ENCODE peak calls at places on chromosome 21, in four cellular contexts. One of them, this sample, is unnamed.

GRCh38 chr21:23401278-23401677 is 2206.0 kb downstream of the MRPL39 start:
- DNase-seq in IMR-90: no peak
- DNase-seq in H1: no peak
- DNase-seq in H9: no peak
- DNase-seq in this sample: peak; percentile 52

GRCh38 chr21:34545079-34545884 is 33.3 kb upstream of the KCNE1 start:
- DNase-seq in H9: no peak
- DNase-seq in IMR-90: peak; percentile 73
- DNase-seq in H1: no peak
- DNase-seq in this sample: peak; percentile 68

GRCh38 chr21:34116569-34116968 is 43.2 kb downstream of the MRPS6 start:
- DNase-seq in H9: no peak
- DNase-seq in IMR-90: no peak
- DNase-seq in H1: no peak
- DNase-seq in this sample: peak; percentile 34

GRCh38 chr21:35563885-35564451 is 496.4 kb downstream of the SETD4 start:
- DNase-seq in IMR-90: peak; percentile 91
- DNase-seq in H1: no peak
- DNase-seq in H9: no peak
- DNase-seq in this sample: peak; percentile 25

GRCh38 chr21:39012314-39013230 is 170.7 kb downstream of the PSMG1 start:
- DNase-seq in IMR-90: no peak
- DNase-seq in H9: no peak
- DNase-seq in H1: no peak
- DNase-seq in this sample: no peak

GRCh38 chr21:27532081-27532480 is 565.2 kb upstream of the ADAMTS5 start:
- DNase-seq in H9: no peak
- DNase-seq in IMR-90: peak; percentile 63
- DNase-seq in H1: no peak
- DNase-seq in this sample: no peak

GRCh38 chr21:42236014-42236413 is 17.1 kb downstream of the ABCG1 start:
- DNase-seq in IMR-90: no peak
- DNase-seq in H9: no peak
- DNase-seq in H1: no peak
- DNase-seq in this sample: peak; percentile 38

GRCh38 chr21:44927587-44928461 is 7.1 kb upstream of the ITGB2 start:
- DNase-seq in H1: no peak
- DNase-seq in IMR-90: peak; percentile 56
- DNase-seq in H9: peak; percentile 57
- DNase-seq in this sample: peak; percentile 86

GRCh38 chr21:23452384-23453083 is 2154.7 kb downstream of the MRPL39 start:
- DNase-seq in IMR-90: no peak
- DNase-seq in H9: peak; percentile 81
- DNase-seq in H1: peak; percentile 66
- DNase-seq in this sample: peak; percentile 90

GRCh38 chr21:41470054-41470453 is 37.9 kb downstream of the TMPRSS2 start:
- DNase-seq in H9: no peak
- DNase-seq in IMR-90: no peak
- DNase-seq in H1: no peak
- DNase-seq in this sample: no peak

GRCh38 chr21:22115746-22116145 is 1117.5 kb downstream of the NCAM2 start:
- DNase-seq in IMR-90: no peak
- DNase-seq in H9: no peak
- DNase-seq in H1: no peak
- DNase-seq in this sample: no peak

GRCh38 chr21:42439284-42440186 is 35.8 kb downstream of the UBASH3A start:
- DNase-seq in IMR-90: no peak
- DNase-seq in H9: no peak
- DNase-seq in H1: no peak
- DNase-seq in this sample: no peak

GRCh38 chr21:46366091-46366490 is 42.1 kb downstream of the PCNT start:
- DNase-seq in H9: no peak
- DNase-seq in H1: no peak
- DNase-seq in IMR-90: no peak
- DNase-seq in this sample: no peak

GRCh38 chr21:46366561-46366960 is 42.6 kb downstream of the PCNT start:
- DNase-seq in H9: no peak
- DNase-seq in IMR-90: no peak
- DNase-seq in H1: no peak
- DNase-seq in this sample: no peak

GRCh38 chr21:46361937-46362336 is 38.0 kb downstream of the PCNT start:
- DNase-seq in H9: no peak
- DNase-seq in H1: no peak
- DNase-seq in IMR-90: no peak
- DNase-seq in this sample: no peak

GRCh38 chr21:46363698-46364097 is 39.7 kb downstream of the PCNT start:
- DNase-seq in H9: peak; percentile 43
- DNase-seq in H1: no peak
- DNase-seq in IMR-90: no peak
- DNase-seq in this sample: no peak

GRCh38 chr21:46362946-46363345 is 39.0 kb downstream of the PCNT start:
- DNase-seq in H9: peak; percentile 12
- DNase-seq in IMR-90: no peak
- DNase-seq in H1: no peak
- DNase-seq in this sample: no peak
- H4K5ac ChIP-seq in H9: no peak overlapping the region
- H4K5ac ChIP-seq in IMR-90: no peak overlapping the region
- H4K5ac ChIP-seq in H1: no peak overlapping the region
- H4K5ac ChIP-seq in this sample: no peak overlapping the region

GRCh38 chr21:40129809-40130208 is 262.6 kb downstream of the PCP4 start:
- DNase-seq in H1: no peak
- DNase-seq in H9: no peak
- DNase-seq in IMR-90: no peak
- DNase-seq in this sample: no peak

GRCh38 chr21:40130476-40130875 is 263.2 kb downstream of the PCP4 start:
- DNase-seq in IMR-90: no peak
- DNase-seq in H1: no peak
- DNase-seq in H9: no peak
- DNase-seq in this sample: no peak

DNA sequence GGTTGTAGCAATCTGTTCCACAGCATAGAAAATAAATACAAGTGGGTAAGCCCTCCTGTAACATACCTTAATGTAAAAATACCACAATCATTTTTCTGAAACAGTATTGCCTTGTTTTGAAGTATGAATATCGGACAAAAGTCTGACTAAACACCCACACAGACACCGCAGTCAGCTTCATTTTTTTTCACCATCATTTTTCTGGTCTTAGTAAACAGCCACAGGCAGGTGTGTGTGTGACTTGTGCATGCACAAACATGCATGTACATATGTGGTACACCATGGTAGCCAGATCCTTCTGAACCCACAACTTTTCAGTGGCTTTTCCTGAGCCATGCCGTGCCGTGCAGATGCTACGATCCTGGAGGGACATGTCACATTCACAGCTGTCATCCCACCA is 261.7 kb downstream of the PCP4 start:
- DNase-seq in IMR-90: no peak
- DNase-seq in H1: no peak
- DNase-seq in H9: no peak
- DNase-seq in this sample: no peak
- H4K5ac ChIP-seq in IMR-90: no peak overlapping the region
- H4K5ac ChIP-seq in H1: no peak overlapping the region
- H4K5ac ChIP-seq in H9: no peak overlapping the region
- H4K5ac ChIP-seq in this sample: no peak overlapping the region

DNA sequence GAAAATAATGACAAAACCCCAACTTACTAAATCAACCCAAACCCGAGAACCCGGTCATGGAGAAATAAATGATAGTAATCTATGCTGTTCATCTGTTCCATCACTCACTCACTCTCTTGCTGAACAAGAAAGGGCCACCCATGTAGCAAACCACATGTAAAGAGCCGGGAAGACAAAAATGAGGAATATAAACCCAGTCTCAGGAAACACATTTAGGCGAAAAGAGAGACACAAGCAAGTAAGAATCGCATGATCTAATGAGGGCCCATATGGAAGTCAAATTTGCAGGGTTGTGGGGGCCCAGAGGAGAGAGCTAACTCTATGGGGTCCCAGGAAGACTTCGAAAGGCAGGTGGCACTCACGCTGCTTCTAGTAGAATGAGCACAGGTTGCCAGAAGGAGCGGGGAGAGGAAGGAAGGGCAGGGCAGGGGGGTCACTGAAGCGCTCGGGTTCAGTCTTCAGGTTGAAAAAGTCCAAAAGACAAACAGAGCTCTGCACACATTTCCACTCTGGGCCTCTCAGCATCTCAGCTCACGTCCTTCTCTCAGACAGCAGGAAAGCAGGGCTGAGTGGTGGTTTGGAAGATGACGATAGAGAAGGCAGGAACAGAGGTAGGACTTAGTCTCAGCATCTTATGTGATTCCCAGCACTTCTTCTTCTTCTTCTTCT is 142.9 kb upstream of the KRTAP19-8 start:
- DNase-seq in IMR-90: no peak
- DNase-seq in H1: no peak
- DNase-seq in H9: no peak
- DNase-seq in this sample: no peak
- H4K5ac ChIP-seq in IMR-90: no peak overlapping the region
- H4K5ac ChIP-seq in H1: no peak overlapping the region
- H4K5ac ChIP-seq in H9: no peak overlapping the region
- H4K5ac ChIP-seq in this sample: no peak overlapping the region

DNA sequence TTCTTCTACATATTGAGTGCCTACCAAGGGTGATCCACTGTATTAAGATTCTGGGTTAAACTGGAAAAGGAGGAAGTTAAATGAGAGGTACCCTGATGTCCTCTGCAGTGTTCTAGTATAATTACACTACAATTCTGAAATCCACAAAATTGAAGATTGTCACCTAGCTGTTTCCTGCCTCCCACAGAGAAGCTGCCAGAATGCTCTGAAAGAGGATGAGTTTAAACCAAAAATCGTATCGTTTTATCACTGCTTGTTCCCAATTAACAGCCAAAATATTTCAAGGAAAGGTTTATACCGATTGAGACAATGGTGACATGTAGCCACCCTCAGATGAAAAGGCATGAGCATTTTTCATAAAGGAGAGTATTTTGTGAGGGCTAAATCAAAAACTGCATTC is 28.0 kb downstream of the TIAM1 start:
- DNase-seq in H1: no peak
- DNase-seq in H9: no peak
- DNase-seq in IMR-90: no peak
- DNase-seq in this sample: no peak
- H4K5ac ChIP-seq in H1: no peak overlapping the region
- H4K5ac ChIP-seq in H9: no peak overlapping the region
- H4K5ac ChIP-seq in IMR-90: no peak overlapping the region
- H4K5ac ChIP-seq in this sample: no peak overlapping the region